ENCODE peak calls at places on chromosomes 13 and 19, in four cellular contexts. W, E, D and P are unnamed samples.
A peak's percentile ranks its signal among the peaks of the same experiment; 100 is the strongest.

GRCh38 chr19:17346109-17346671 is 8.8 kb downstream of the GTPBP3 start:
- DNase-seq in W (peak; percentile 78), E (peak; percentile 42), D (no peak), P (peak; percentile 79)

GRCh38 chr19:12757544-12758274 is 6.1 kb downstream of the BEST2 start:
- DNase-seq in W (peak; percentile 78), E (peak; percentile 61), D (no peak), P (peak; percentile 77)

GRCh38 chr13:79973533-79973963 is 367.4 kb downstream of the SPRY2 start:
- DNase-seq in W (no peak), E (no peak), D (no peak), P (no peak)

GRCh38 chr19:39746836-39747529 is 9.2 kb upstream of the CLC start:
- DNase-seq in W (no peak), E (no peak), D (no peak), P (no peak)

GRCh38 chr13:19810151-19810550 is 27.4 kb upstream of the PSPC1 start:
- DNase-seq in W (no peak), E (no peak), D (no peak), P (no peak)

GRCh38 chr19:8262431-8262830 is 45.7 kb downstream of the CD320 start:
- DNase-seq in W (no peak), E (no peak), D (no peak), P (no peak)

GRCh38 chr13:102386461-102386860 is 15.4 kb downstream of the FGF14 start:
- DNase-seq in W (no peak), E (no peak), D (no peak), P (no peak)

GRCh38 chr19:38726761-38727301 is 17.4 kb downstream of the CAPN12 start:
- DNase-seq in W (peak; percentile 42), E (no peak), D (no peak), P (peak; percentile 47)

GRCh38 chr19:38209152-38209551 is 14.9 kb downstream of the DPF1 start:
- DNase-seq in W (no peak), E (no peak), D (no peak), P (no peak)

GRCh38 chr13:102220681-102221228 is 181.1 kb downstream of the FGF14 start:
- DNase-seq in W (no peak), E (no peak), D (no peak), P (no peak)

GRCh38 chr13:43908156-43909126 is 28.7 kb downstream of the LACC1 start:
- DNase-seq in W (no peak), E (peak; percentile 91), D (no peak), P (no peak)

GRCh38 chr13:44274838-44275237 is 98.8 kb upstream of the SERP2 start:
- DNase-seq in W (no peak), E (peak; percentile 39), D (no peak), P (no peak)

GRCh38 chr19:5774921-5775320 is 9.6 kb downstream of the PRR22 start:
- DNase-seq in W (no peak), E (peak; percentile 8), D (no peak), P (no peak)

DNA sequence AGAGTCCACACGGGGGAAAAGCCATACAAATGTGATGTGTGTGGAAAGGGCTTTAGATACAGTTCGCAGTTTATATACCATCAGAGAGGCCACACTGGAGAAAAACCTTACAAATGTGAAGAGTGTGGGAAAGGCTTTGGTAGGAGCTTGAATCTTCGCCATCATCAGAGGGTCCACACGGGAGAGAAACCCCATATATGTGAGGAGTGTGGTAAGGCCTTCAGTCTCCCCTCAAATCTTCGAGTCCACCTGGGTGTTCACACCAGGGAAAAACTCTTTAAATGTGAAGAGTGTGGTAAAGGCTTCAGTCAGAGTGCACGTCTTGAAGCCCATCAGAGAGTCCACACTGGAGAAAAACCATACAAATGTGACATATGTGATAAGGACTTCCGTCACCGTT is 23.3 kb upstream of the ZNF233 start:
- DNase-seq in W (no peak), E (no peak), D (no peak), P (no peak)
- H3K9me3 ChIP-seq in W (peaks cover 10% of the 10 kb centered on the region), E (peaks cover 23% of the 10 kb centered on the region), D (peaks cover 80% of the 10 kb centered on the region), P (no peaks in the 10 kb centered on the region)

GRCh38 chr13:50910483-50910805 is 853 bp downstream of the RNASEH2B start:
- DNase-seq in W (no peak), E (peak; percentile 42), D (no peak), P (peak; percentile 41)

GRCh38 chr13:50914301-50914700 is 4.7 kb downstream of the RNASEH2B start:
- DNase-seq in W (no peak), E (no peak), D (no peak), P (no peak)

GRCh38 chr13:50911051-50911690 is 1.6 kb downstream of the RNASEH2B start:
- DNase-seq in W (no peak), E (no peak), D (no peak), P (no peak)

GRCh38 chr13:50912851-50913250 is 3.3 kb downstream of the RNASEH2B start:
- DNase-seq in W (no peak), E (peak; percentile 55), D (no peak), P (no peak)

GRCh38 chr13:50911937-50912624 is 2.5 kb downstream of the RNASEH2B start:
- DNase-seq in W (peak; percentile 84), E (peak; percentile 90), D (peak; percentile 71), P (peak; percentile 84)
- TF ChIP-seq CTCF in W (peak; percentile 82), E (peak; percentile 82), D (peak; percentile 62), P (peak; percentile 63)

DNA sequence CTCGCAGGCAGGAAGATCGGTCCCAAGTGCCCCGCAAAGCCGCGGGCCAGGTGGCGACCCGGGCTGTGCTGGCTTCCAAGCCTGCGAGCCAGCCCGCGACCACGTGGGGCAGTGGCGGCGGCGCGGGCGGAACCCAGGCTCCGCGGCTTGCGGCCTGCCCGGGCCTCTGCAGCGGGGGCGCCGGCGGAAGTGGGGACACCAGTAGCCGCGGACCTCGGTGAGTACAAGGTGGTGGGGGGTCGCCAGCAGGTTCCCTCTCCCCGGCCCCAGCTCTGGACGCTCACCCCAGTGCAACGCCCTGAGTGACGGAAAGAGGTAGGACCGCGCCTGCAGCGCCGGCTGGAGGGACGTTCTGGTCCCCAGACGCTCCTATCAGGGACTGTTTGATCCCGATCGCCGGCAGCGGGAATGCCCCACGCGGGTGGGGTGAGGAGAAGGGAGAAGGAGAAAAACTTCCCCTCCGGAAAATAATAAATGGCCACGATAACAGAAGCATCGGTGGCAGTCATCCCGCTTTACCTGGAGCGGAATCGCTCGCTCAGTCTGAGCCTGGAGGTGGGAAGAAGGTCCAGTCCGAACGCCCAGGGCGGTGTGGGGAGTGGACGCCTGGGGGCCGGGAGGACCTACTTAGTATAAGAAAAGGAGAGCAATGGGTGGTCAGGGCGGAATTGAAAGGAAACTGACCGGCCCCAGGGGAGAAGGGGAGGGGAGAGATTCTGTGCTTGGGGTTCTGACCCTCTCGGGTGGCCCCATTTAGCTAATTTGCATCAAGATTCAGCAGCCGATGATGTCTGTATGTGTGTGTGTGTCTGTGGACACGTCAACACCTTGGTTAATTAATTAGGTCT is at the start of gene GEMIN7:
- DNase-seq in W (peak; percentile 75), E (peak; percentile 59), D (peak; percentile 55), P (peak; percentile 76)
- TF ChIP-seq POLR2A in W (peak; percentile 34), E (no peak), D (no peak), P (peak; percentile 30)

DNA sequence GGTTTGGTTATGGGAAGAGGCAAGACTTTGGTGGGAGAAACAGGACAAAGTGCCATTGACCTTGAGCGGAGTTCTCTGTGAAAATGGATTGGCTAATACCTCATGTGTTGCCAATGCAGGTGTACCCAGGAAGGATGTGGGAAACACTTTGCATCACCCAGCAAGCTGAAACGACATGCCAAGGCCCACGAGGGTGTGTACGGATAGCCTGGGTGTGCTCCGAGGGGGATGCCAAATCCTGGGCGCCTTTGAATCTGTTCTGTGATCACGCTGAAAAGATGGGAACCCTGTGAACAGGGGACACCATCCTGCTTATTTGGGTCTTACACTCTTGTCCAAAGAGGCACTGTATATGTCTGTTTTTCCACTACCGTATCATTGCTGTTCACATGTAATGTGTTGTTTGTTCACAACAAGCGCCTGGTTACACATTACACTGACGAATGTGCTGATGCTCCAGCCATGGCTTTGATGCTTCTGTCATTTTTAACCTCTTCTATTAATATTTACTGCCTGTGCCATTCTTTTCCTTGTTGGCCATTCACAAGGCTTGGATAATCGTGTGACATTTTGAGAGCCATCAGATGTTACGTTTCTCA is 8.3 kb downstream of the GTF3A start:
- DNase-seq in W (no peak), E (no peak), D (no peak), P (no peak)
- H3K9me3 ChIP-seq in W (no peaks in the 10 kb centered on the region), E (no peaks in the 10 kb centered on the region), D (no peaks in the 10 kb centered on the region), P (no peaks in the 10 kb centered on the region)

GRCh38 chr19:51127755-51128154 is 3.0 kb downstream of the SIGLEC9 start:
- DNase-seq in W (no peak), E (peak; percentile 47), D (no peak), P (no peak)

GRCh38 chr19:51135004-51135403 is 7.1 kb upstream of the SIGLEC7 start:
- DNase-seq in W (no peak), E (no peak), D (no peak), P (no peak)

GRCh38 chr19:51128227-51128626 is 3.5 kb downstream of the SIGLEC9 start:
- DNase-seq in W (no peak), E (no peak), D (no peak), P (no peak)

GRCh38 chr19:51129716-51130115 is 5.0 kb downstream of the SIGLEC9 start:
- DNase-seq in W (no peak), E (no peak), D (no peak), P (no peak)

DNA sequence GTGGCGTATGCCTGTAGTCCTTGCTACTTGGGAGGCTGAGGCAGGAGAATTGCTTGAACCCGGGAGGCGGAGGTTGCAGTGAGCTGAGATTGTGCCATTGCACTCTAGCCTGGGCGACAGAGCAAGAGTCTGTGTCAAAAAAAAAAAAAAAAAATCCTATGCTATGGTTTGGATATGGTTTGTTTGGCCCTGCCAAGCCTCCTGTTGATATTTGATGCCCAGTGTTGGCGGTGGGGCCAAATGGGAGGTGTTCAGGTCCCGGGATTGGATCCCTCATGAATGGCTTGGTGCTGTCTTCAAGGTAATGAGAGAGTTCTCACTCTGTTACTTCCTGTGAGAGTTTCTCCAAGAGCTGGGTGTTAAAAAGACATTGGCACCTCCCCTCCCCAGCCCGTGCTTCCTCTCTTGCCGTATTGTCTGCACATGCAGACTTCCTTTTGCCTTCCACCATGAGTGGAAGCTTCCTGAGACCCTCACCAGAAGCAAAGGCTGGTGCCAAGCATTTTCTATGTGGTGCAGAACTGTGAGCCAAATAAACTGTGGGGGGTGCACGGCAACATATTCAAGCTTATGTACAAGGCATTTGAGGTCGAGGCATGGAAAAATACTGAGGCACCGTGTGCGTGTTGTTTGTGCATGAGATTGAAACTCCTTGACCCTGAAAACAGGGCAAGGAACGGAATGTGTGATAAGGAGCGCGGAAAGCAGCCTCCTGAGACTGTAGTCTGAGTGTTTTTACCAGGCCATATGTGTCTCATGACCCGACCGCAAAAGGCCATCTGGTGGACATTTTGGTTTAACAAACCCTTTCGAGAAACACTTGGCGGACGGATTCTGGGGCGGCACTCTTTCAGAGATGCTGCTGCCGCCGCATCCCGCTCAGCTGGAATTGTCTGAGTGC is 7.3 kb downstream of the SIGLEC9 start:
- DNase-seq in W (no peak), E (peak; percentile 38), D (no peak), P (no peak)
- TF ChIP-seq CTCF in W (no peak), E (no peak), D (no peak), P (no peak)

GRCh38 chr13:110636701-110637201 is 21.4 kb downstream of the NAXD start:
- DNase-seq in W (no peak), E (no peak), D (no peak), P (peak; percentile 20)
- TF ChIP-seq POLR2A in W (no peak), E (no peak), D (no peak), P (no peak)

GRCh38 chr19:2852598-2852997 is 11.3 kb downstream of the ZNF555 start:
- DNase-seq in W (no peak), E (no peak), D (no peak), P (no peak)
- H3K9me3 ChIP-seq in W (peaks cover 22% of the 10 kb centered on the region), E (peaks cover 93% of the 10 kb centered on the region), D (peaks cover 79% of the 10 kb centered on the region), P (no peaks in the 10 kb centered on the region)